ENCODE peak calls at places on chromosomes 7 and 10, in ten cellular contexts. D, M, X, H, R, Q, K, T, L and W are unnamed samples.

GRCh38 chr7:16919440-16919839 is 37.7 kb upstream of the AGR3 start:
- DNase-seq in Q (no peak), T (no peak), X (no peak), H (no peak), D (no peak), L (no peak), R (no peak), M (no peak), K (no peak), W (no peak)

GRCh38 chr10:124279298-124279697 is 139.4 kb downstream of the OAT start:
- DNase-seq in M (no peak), H (no peak), Q (no peak), R (no peak), L (no peak), T (no peak), K (no peak), X (no peak), D (no peak), W (no peak)

GRCh38 chr7:67625257-67625713 is 628.7 kb downstream of the TYW1 start:
- DNase-seq in L (peak; percentile 20), D (peak; percentile 84), R (peak; percentile 32), M (peak; percentile 77), Q (peak; percentile 5), K (no peak), X (peak; percentile 37), T (peak; percentile 2), H (no peak), W (no peak)

GRCh38 chr10:79229830-79230562 is 117.3 kb upstream of the PPIF start:
- DNase-seq in T (no peak), M (no peak), X (no peak), R (no peak), H (no peak), L (no peak), Q (no peak), K (no peak), D (no peak), W (no peak)

GRCh38 chr10:26860542-26861325 is at the start of gene ABI1:
- DNase-seq in Q (peak; percentile 79), X (peak; percentile 96), D (peak; percentile 98), K (peak; percentile 95), L (peak; percentile 98), H (peak; percentile 96), M (peak; percentile 98), T (peak; percentile 96), R (peak; percentile 98), W (peak; percentile 99)

GRCh38 chr10:132847416-132847777 is 61.5 kb upstream of the NKX6-2 start:
- DNase-seq in D (peak; percentile 64), H (no peak), Q (no peak), L (no peak), T (no peak), M (no peak), X (no peak), R (no peak), K (no peak), W (no peak)

GRCh38 chr10:131757285-131758058 is 143.3 kb upstream of the PPP2R2D start:
- DNase-seq in D (no peak), M (no peak), T (no peak), H (no peak), R (no peak), Q (no peak), L (no peak), K (no peak), X (no peak), W (no peak)

GRCh38 chr7:35617076-35617475 is 77.9 kb downstream of the HERPUD2 start:
- DNase-seq in H (no peak), D (no peak), M (no peak), X (no peak), K (no peak), R (no peak), T (no peak), Q (no peak), L (no peak), W (no peak)

GRCh38 chr10:100736144-100736808 is 9.1 kb upstream of the PAX2 start:
- DNase-seq in R (no peak), L (no peak), T (no peak), H (no peak), M (no peak), Q (no peak), D (no peak), K (no peak), X (no peak), W (no peak)

GRCh38 chr10:101686133-101686925 is 8.6 kb downstream of the FBXW4 start:
- DNase-seq in M (no peak), Q (no peak), L (no peak), K (no peak), X (no peak), H (no peak), D (no peak), R (no peak), T (peak; percentile 32), W (no peak)

GRCh38 chr7:47477191-47478016 is 104.5 kb downstream of the TNS3 start:
- DNase-seq in Q (no peak), H (no peak), M (no peak), D (no peak), R (no peak), T (no peak), K (no peak), X (no peak), L (no peak), W (no peak)
- TF ChIP-seq CTCF in Q (no peak), H (no peak), M (no peak), D (no peak), R (no peak), T (no peak), K (no peak), X (no peak), L (no peak), W (no peak)

GRCh38 chr10:61903184-61903990 is 1.9 kb downstream of the ARID5B start:
- DNase-seq in R (no peak), X (peak; percentile 72), H (no peak), D (no peak), L (peak; percentile 77), T (peak; percentile 58), Q (no peak), M (peak; percentile 25), K (no peak), W (peak; percentile 68)
- TF ChIP-seq CTCF in R (peak; percentile 26), X (peak; percentile 20), H (peak; percentile 73), D (peak; percentile 41), L (no peak), T (peak; percentile 41), Q (peak; percentile 37), M (peak; percentile 44), K (peak; percentile 29), W (peak; percentile 22)

GRCh38 chr10:3902809-3903410 is 117.9 kb upstream of the KLF6 start:
- DNase-seq in Q (no peak), T (peak; percentile 65), D (no peak), H (no peak), K (no peak), L (no peak), R (no peak), X (no peak), M (no peak), W (no peak)

GRCh38 chr10:3904419-3904975 is 119.5 kb upstream of the KLF6 start:
- DNase-seq in M (no peak), R (no peak), Q (no peak), D (no peak), H (no peak), K (no peak), X (no peak), L (no peak), T (no peak), W (no peak)

GRCh38 chr10:3898821-3899220 is 113.8 kb upstream of the KLF6 start:
- DNase-seq in K (no peak), M (peak; percentile 79), D (no peak), R (no peak), L (no peak), H (no peak), X (peak; percentile 86), Q (no peak), T (peak; percentile 99), W (peak; percentile 78)

GRCh38 chr10:3901370-3901769 is 116.4 kb upstream of the KLF6 start:
- DNase-seq in H (no peak), D (no peak), R (no peak), T (no peak), M (no peak), L (no peak), K (no peak), Q (no peak), X (no peak), W (no peak)

DNA sequence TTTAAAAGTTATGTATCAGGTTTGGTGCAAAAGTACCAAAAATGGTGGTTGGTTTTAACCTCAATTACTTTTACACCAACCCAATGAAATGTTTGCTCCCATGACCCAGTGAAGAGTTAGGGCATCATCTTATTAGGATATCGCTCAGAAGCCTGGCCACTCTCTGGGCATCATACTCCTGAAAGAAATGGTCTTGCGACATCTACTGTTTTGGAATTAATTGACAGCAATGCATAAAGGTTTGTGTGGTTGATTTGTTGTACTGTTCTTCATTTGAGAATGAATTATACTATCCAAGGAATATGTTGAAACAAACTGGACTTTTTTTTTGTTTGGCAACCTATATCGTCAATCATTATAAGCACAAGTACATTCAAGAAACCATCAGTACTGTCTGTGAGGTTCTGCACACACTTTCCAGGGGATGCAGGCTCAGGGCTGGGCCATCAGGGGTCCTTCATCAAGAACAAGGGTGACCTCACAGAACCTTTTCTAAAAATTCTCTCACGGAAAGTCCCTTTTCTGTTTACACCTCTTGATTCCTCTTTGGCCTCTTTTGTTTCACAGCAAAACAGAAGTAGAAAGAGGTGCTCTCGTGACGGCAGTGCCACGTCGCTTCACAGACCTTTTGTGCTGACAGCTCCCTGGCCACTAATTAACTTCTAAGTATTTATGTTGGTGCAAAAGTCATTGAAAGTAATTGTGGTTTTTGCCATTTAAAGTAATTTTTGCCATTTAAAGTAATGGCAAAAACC is 117.2 kb upstream of the KLF6 start:
- DNase-seq in L (peak; percentile 53), H (no peak), K (no peak), D (no peak), X (no peak), Q (peak; percentile 65), T (no peak), R (no peak), M (no peak), W (no peak)
- TF ChIP-seq CTCF in L (no peak), H (no peak), K (no peak), D (no peak), X (no peak), Q (no peak), T (no peak), R (no peak), M (no peak), W (no peak)

GRCh38 chr10:51300617-51301350 is 226.5 kb downstream of the PRKG1 start:
- DNase-seq in X (no peak), D (no peak), L (no peak), M (no peak), T (no peak), K (no peak), Q (no peak), H (no peak), R (no peak), W (no peak)

GRCh38 chr10:51291961-51292360 is 217.7 kb downstream of the PRKG1 start:
- DNase-seq in K (no peak), H (no peak), L (no peak), T (no peak), M (no peak), Q (no peak), R (no peak), D (no peak), X (no peak), W (no peak)

GRCh38 chr10:51301644-51302043 is 227.4 kb downstream of the PRKG1 start:
- DNase-seq in M (no peak), H (no peak), Q (no peak), K (no peak), X (no peak), R (no peak), D (no peak), L (no peak), T (no peak), W (no peak)

GRCh38 chr10:51302316-51302715 is 228.0 kb downstream of the PRKG1 start:
- DNase-seq in M (no peak), X (no peak), D (no peak), R (no peak), Q (no peak), T (peak; percentile 17), L (no peak), K (no peak), H (no peak), W (no peak)

GRCh38 chr10:51297438-51297837 is 223.2 kb downstream of the PRKG1 start:
- DNase-seq in X (peak; percentile 14), T (peak; percentile 66), H (no peak), D (no peak), K (no peak), L (no peak), M (no peak), R (no peak), Q (no peak), W (no peak)
- TF ChIP-seq CTCF in X (no peak), T (no peak), H (no peak), D (no peak), K (no peak), L (no peak), M (no peak), R (no peak), Q (no peak), W (no peak)